ENCODE peak calls at places on chromosome 7, in ten cellular contexts. P, J, S, U, R, X, O, B, F and V are unnamed samples.

GRCh38 chr7:120805636-120806388 is 52.1 kb downstream of the TSPAN12 start:
- DNase-seq in S (peak), X (peak), F (no peak), O (peak), J (no peak), B (peak), P (peak), U (peak), R (peak), V (no peak)

GRCh38 chr7:5701085-5701914 is 80.2 kb downstream of the RNF216 start:
- DNase-seq in B (no peak), R (no peak), O (peak), U (no peak), J (peak), X (peak), F (no peak), S (peak), P (peak), V (no peak)

GRCh38 chr7:79339208-79339925 is 114.1 kb downstream of the MAGI2 start:
- DNase-seq in U (no peak), O (no peak), S (no peak), P (no peak), B (no peak), R (no peak), F (no peak), X (no peak), J (no peak), V (no peak)

GRCh38 chr7:21352540-21353387 is 75.1 kb upstream of the SP4 start:
- DNase-seq in S (no peak), B (no peak), X (no peak), J (no peak), R (no peak), O (peak), P (no peak), U (no peak), F (no peak), V (no peak)

GRCh38 chr7:108246227-108246837 is 116.2 kb upstream of the LAMB4 start:
- DNase-seq in B (peak), R (no peak), J (no peak), O (no peak), S (peak), F (no peak), P (no peak), U (peak), X (no peak), V (peak)

GRCh38 chr7:91140286-91140685 is 123.9 kb upstream of the FZD1 start:
- DNase-seq in U (no peak), F (no peak), R (no peak), X (no peak), S (no peak), B (no peak), J (no peak), P (no peak), O (no peak), V (no peak)

GRCh38 chr7:107505997-107506682 is 36.3 kb downstream of the GPR22 start:
- DNase-seq in X (no peak), P (no peak), J (no peak), O (no peak), U (no peak), F (no peak), S (peak), R (peak), B (no peak), V (no peak)

GRCh38 chr7:121076350-121077164 is 88.0 kb downstream of the CPED1 start:
- DNase-seq in P (no peak), O (no peak), X (no peak), F (no peak), J (no peak), S (peak), R (no peak), B (peak), U (no peak), V (peak)

GRCh38 chr7:47327306-47327697 is 254.6 kb downstream of the TNS3 start:
- DNase-seq in J (no peak), O (no peak), S (peak), F (peak), B (no peak), U (no peak), P (no peak), R (no peak), X (no peak), V (no peak)

GRCh38 chr7:18013936-18014335 is 13.7 kb downstream of the PRPS1L1 start:
- DNase-seq in J (no peak), R (no peak), B (no peak), O (no peak), F (no peak), P (no peak), U (no peak), S (peak), X (no peak), V (peak)

GRCh38 chr7:47195641-47196040 is 386.3 kb downstream of the TNS3 start:
- DNase-seq in R (no peak), P (no peak), X (no peak), O (no peak), F (no peak), U (no peak), S (peak), J (no peak), B (no peak), V (no peak)

GRCh38 chr7:79709574-79710409 is 256.3 kb upstream of the MAGI2 start:
- DNase-seq in U (no peak), P (no peak), X (no peak), O (no peak), S (peak), F (no peak), B (peak), J (no peak), R (no peak), V (peak)